ENCODE peak calls at places on chromosome 16, in four cellular contexts. One of them, this sample, is unnamed.

GRCh38 chr16:53290520-53290919 is 143.8 kb upstream of the RBL2 start:
- DNase-seq in GM12878: no peak
- DNase-seq in K562: no peak
- DNase-seq in HCT116: no peak
- DNase-seq in this sample: no peak

GRCh38 chr16:67528222-67528869 is at the start of gene RIPOR1:
- DNase-seq in GM12878: no peak
- DNase-seq in K562: peak; percentile 65
- DNase-seq in HCT116: no peak
- DNase-seq in this sample: peak; percentile 67

GRCh38 chr16:88067530-88068411 is 116.5 kb downstream of the BANP start:
- DNase-seq in GM12878: no peak
- DNase-seq in K562: no peak
- DNase-seq in HCT116: no peak
- DNase-seq in this sample: no peak

GRCh38 chr16:22425036-22425801 is 50.8 kb upstream of the CDR2 start:
- DNase-seq in GM12878: no peak
- DNase-seq in K562: no peak
- DNase-seq in HCT116: no peak
- DNase-seq in this sample: no peak

GRCh38 chr16:57969451-57970123 is 1.3 kb downstream of the CNGB1 start:
- DNase-seq in GM12878: no peak
- DNase-seq in K562: no peak
- DNase-seq in HCT116: no peak
- DNase-seq in this sample: no peak

GRCh38 chr16:78749745-78750268 is 650.4 kb downstream of the WWOX start:
- DNase-seq in GM12878: peak; percentile 41
- DNase-seq in K562: no peak
- DNase-seq in HCT116: no peak
- DNase-seq in this sample: no peak

GRCh38 chr16:1807626-1808025 is 14.1 kb upstream of the IGFALS start:
- DNase-seq in GM12878: no peak
- DNase-seq in K562: no peak
- DNase-seq in HCT116: no peak
- DNase-seq in this sample: no peak

GRCh38 chr16:1981972-1982574 is 804 bp upstream of the NOXO1 start:
- DNase-seq in GM12878: no peak
- DNase-seq in K562: no peak
- DNase-seq in HCT116: no peak
- DNase-seq in this sample: no peak

GRCh38 chr16:87457724-87458423 is 35.0 kb downstream of the ZCCHC14 start:
- DNase-seq in GM12878: peak; percentile 38
- DNase-seq in K562: no peak
- DNase-seq in HCT116: peak; percentile 97
- DNase-seq in this sample: no peak

GRCh38 chr16:80407265-80407987 is 133.4 kb upstream of the DYNLRB2 start:
- DNase-seq in GM12878: no peak
- DNase-seq in K562: no peak
- DNase-seq in HCT116: no peak
- DNase-seq in this sample: no peak

GRCh38 chr16:87698241-87698640 is 67.5 kb downstream of the KLHDC4 start:
- DNase-seq in GM12878: peak; percentile 51
- DNase-seq in K562: no peak
- DNase-seq in HCT116: no peak
- DNase-seq in this sample: no peak

DNA sequence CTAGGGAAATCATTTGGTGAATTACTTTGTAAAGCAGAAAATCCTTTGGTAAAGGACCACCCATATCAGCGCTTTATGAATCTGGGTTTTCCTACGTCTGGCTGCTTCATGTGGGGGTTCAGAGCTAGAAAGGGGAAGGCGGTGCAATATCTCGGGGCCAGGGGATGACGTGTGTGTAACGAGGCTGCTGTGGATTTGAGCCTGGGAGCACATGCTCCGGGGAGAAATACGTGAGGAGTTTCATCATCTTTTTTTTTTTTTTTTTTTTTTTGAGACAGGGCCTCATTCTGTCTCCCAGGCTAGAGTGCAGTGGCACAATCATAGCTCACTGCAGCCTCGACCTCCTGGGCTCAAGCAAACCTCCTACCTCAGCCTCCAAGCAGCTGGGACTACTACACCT is 3.5 kb upstream of the SRL start:
- DNase-seq in GM12878: no peak
- DNase-seq in K562: no peak
- DNase-seq in HCT116: no peak
- DNase-seq in this sample: no peak
- TF ChIP-seq EGR1 in GM12878: no peak
- TF ChIP-seq EGR1 in K562: no peak
- TF ChIP-seq EGR1 in HCT116: no peak
- TF ChIP-seq EGR1 in this sample: no peak

GRCh38 chr16:85998178-85998867 is 99.4 kb downstream of the IRF8 start:
- DNase-seq in GM12878: no peak
- DNase-seq in K562: no peak
- DNase-seq in HCT116: no peak
- DNase-seq in this sample: no peak

GRCh38 chr16:86002178-86002577 is 103.2 kb downstream of the IRF8 start:
- DNase-seq in GM12878: peak; percentile 76
- DNase-seq in K562: no peak
- DNase-seq in HCT116: no peak
- DNase-seq in this sample: no peak

GRCh38 chr16:85999778-86000177 is 100.8 kb downstream of the IRF8 start:
- DNase-seq in GM12878: no peak
- DNase-seq in K562: no peak
- DNase-seq in HCT116: no peak
- DNase-seq in this sample: no peak

GRCh38 chr16:85996843-85997242 is 97.9 kb downstream of the IRF8 start:
- DNase-seq in GM12878: no peak
- DNase-seq in K562: no peak
- DNase-seq in HCT116: no peak
- DNase-seq in this sample: no peak

DNA sequence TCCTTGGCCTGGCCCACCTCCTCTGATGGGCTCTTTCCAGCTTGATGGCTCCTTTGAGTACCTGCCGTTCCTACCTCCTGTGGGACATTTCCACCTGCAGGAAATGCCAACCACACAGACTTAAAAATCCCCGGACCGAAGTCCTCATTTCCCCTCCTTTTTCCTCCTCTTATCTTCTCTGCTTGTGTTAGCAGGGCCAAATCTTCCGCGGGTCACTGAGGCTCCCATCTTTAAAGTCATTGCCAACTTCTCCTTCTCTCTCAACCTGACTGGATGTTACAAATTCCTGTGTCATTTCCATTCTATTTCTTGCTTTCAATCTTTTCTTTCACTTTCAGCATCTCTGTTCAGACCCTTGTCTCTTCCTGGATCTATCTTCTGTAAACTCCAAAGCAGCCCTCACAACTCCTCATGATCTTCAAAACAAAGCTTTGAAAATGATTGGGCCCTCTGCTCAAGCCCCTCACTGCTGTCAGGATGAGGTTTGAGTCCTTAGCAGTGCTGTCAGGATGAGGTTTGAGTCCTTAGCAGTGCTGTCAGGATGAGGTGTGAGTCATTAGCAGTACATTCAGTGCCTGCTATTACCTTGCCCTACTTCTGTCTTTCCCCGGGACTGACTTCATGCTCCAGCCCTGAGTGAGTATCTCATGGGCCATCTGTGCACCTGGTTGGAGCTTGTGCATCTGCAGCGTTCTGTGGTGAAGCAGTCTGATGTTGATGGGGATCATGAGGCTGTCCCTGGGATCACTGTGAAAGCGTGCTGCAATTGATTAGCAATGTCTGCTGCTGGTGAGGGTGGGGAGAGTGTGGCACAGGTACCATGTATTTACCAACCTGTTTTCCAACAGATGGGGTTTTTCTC is 100.1 kb downstream of the IRF8 start:
- DNase-seq in GM12878: no peak
- DNase-seq in K562: no peak
- DNase-seq in HCT116: no peak
- DNase-seq in this sample: no peak
- H2AFZ ChIP-seq in GM12878: peak overlapping the region; percentile 67
- H2AFZ ChIP-seq in K562: no peak overlapping the region
- H2AFZ ChIP-seq in HCT116: no peak overlapping the region
- H2AFZ ChIP-seq in this sample: no peak overlapping the region

GRCh38 chr16:30830072-30830417 is 43.0 kb upstream of the ZNF629 start:
- DNase-seq in GM12878: no peak
- DNase-seq in K562: no peak
- DNase-seq in HCT116: no peak
- DNase-seq in this sample: no peak

GRCh38 chr16:30834130-30834740 is 47.2 kb upstream of the ZNF629 start:
- DNase-seq in GM12878: no peak
- DNase-seq in K562: no peak
- DNase-seq in HCT116: no peak
- DNase-seq in this sample: no peak

DNA sequence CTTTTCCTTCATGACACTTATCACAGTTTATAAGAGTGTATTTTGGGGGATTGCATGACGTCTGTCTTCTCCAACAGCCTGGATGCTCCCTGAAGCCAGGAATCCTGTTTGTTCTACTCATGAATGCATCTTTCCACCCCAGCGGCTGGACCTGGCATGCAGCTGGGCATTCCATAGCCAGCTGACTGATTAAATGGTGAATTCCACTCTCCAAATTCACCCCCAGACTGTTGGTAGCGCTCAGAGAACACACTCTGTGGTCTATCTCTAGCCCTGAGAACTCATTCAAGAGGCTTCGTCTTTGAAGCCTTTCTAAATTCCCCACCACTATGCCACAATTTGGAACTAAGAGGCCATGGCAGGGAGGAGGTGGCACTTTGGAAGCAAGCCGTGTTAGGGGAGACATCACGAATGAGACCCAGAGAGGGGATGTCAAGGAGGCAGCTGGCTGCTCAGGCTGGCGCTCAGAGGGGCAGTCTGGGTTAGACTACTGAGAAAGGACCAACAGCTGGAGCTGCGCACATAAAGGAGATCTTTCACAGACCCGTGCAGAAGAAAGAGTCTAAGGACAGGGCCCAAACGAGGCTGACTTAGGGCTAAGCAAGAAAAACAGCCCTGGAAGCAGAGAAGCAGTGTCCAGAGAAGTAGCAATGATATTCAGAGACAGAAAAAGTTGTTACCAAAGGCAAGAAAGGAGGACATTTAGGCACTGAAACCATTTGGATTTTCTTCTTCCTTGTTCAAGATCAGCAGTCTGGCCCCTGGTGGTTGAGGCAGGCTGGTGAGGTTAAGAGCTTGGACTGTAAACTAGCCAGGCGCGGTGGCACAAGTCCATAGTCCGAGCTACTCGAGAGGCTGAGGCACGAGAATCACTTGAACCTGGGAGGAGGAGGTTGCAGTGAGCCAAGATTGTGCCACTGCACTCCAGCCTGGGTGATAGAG is 42.4 kb upstream of the ZNF629 start:
- DNase-seq in GM12878: no peak
- DNase-seq in K562: peak; percentile 22
- DNase-seq in HCT116: no peak
- DNase-seq in this sample: no peak
- TF ChIP-seq CTCF in GM12878: no peak
- TF ChIP-seq CTCF in K562: no peak
- TF ChIP-seq CTCF in HCT116: peak; percentile 2
- TF ChIP-seq CTCF in this sample: no peak

GRCh38 chr16:50567651-50568050 is 19.5 kb downstream of the NKD1 start:
- DNase-seq in GM12878: no peak
- DNase-seq in K562: no peak
- DNase-seq in HCT116: no peak
- DNase-seq in this sample: no peak
- TF ChIP-seq EGR1 in GM12878: no peak
- TF ChIP-seq EGR1 in K562: no peak
- TF ChIP-seq EGR1 in HCT116: no peak
- TF ChIP-seq EGR1 in this sample: no peak

GRCh38 chr16:84144301-84144858 is 597 bp downstream of the HSDL1 start:
- DNase-seq in GM12878: no peak
- DNase-seq in K562: peak; percentile 63
- DNase-seq in HCT116: no peak
- DNase-seq in this sample: peak; percentile 66
- H2AFZ ChIP-seq in GM12878: peak overlapping the region; percentile 80
- H2AFZ ChIP-seq in K562: peak overlapping the region; percentile 78
- H2AFZ ChIP-seq in HCT116: no peak overlapping the region
- H2AFZ ChIP-seq in this sample: no peak overlapping the region

GRCh38 chr16:179431-179830 is 828 bp upstream of the HBQ1 start:
- DNase-seq in GM12878: no peak
- DNase-seq in K562: no peak
- DNase-seq in HCT116: no peak
- DNase-seq in this sample: no peak

GRCh38 chr16:180921-181667 is 835 bp downstream of the HBQ1 start:
- DNase-seq in GM12878: peak; percentile 7
- DNase-seq in K562: peak; percentile 95
- DNase-seq in HCT116: peak; percentile 12
- DNase-seq in this sample: peak; percentile 54

GRCh38 chr16:183005-183404 is 2.7 kb downstream of the HBQ1 start:
- DNase-seq in GM12878: no peak
- DNase-seq in K562: no peak
- DNase-seq in HCT116: no peak
- DNase-seq in this sample: no peak

GRCh38 chr16:180101-180920 is at the start of gene HBQ1:
- DNase-seq in GM12878: no peak
- DNase-seq in K562: peak; percentile 85
- DNase-seq in HCT116: no peak
- DNase-seq in this sample: no peak

GRCh38 chr16:181668-182021 is 1.4 kb downstream of the HBQ1 start:
- DNase-seq in GM12878: no peak
- DNase-seq in K562: no peak
- DNase-seq in HCT116: no peak
- DNase-seq in this sample: no peak
- TF ChIP-seq CTCF in GM12878: no peak
- TF ChIP-seq CTCF in K562: no peak
- TF ChIP-seq CTCF in HCT116: no peak
- TF ChIP-seq CTCF in this sample: no peak

DNA sequence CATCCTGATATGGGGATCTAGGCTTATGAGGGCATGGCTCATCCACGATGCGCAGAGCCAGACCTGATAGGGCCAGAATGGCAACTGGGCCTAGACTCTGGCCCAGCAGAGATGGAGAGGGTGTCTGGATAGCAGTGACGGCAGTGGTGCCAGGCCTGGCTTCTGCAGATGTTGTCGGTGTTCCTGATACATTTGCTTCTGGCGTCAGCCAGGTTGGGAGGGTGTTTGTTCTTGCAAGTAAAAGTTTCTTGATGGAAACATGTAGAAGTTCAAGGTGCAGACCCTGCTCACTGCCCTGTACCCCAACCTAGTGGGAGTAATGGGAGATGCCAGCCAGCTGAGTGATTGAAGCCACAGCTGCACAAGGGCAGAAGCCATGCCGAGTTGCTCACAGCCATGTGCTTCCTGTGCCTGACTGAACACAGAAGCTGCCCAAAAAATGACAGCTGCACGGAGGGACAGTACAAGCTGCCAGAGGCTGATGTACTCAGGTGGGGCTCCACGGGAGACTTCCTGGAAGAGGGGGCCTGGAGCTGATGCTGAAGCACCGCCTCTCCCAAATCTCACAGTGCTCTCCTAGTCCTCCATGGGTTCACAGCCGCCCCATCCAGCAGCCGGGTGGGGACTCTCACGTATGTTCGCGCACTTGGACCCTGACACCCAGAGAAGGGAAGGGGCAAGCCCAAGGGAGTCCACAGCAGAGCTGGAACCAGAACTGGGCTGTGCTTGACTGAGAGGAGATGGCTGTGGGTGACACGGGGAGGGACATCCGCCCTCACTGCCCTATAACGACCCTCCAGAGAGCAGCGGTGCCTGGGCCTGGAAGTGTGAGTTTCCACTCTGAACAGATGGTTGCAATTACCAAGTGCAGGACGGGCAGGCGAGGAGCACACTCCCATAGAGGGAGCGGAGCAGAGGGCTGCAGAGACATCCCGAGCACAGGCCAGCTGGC is 78.7 kb downstream of the N4BP1 start:
- DNase-seq in GM12878: no peak
- DNase-seq in K562: no peak
- DNase-seq in HCT116: no peak
- DNase-seq in this sample: no peak
- TF ChIP-seq EGR1 in GM12878: no peak
- TF ChIP-seq EGR1 in K562: no peak
- TF ChIP-seq EGR1 in HCT116: no peak
- TF ChIP-seq EGR1 in this sample: no peak

This sample was measured in H1.